ENCODE peak calls at places on chromosome 17, in seven cellular contexts. Q, I, B, A, R, S and C are unnamed samples. For H3K4me1 and H3K9me3, the result is how much of the 10 kb centered on the place peaks cover.

GRCh38 chr17:40035162-40035559 is 19.0 kb downstream of the MED24 start:
- DNase-seq in R (no peak), I (no peak), Q (peak), B (no peak), S (no peak), A (no peak), C (peak)

GRCh38 chr17:21213491-21214014 is 408 bp downstream of the TMEM11 start:
- DNase-seq in R (peak), S (no peak), A (no peak), B (no peak), Q (no peak), I (no peak), C (peak)

GRCh38 chr17:47982645-47983440 is 11.9 kb downstream of the CDK5RAP3 start:
- DNase-seq in B (no peak), A (no peak), S (no peak), Q (no peak), R (no peak), I (no peak), C (no peak)

GRCh38 chr17:20278805-20279204 is 188.5 kb downstream of the LGALS9B start:
- DNase-seq in S (no peak), A (no peak), I (no peak), R (no peak), Q (no peak), B (no peak), C (no peak)

GRCh38 chr17:41212524-41213169 is 13.8 kb upstream of the KRTAP9-2 start:
- DNase-seq in A (no peak), Q (peak), S (no peak), I (no peak), R (peak), B (no peak), C (no peak)

GRCh38 chr17:3710951-3711383 is 12.7 kb upstream of the HASPIN start:
- DNase-seq in I (no peak), Q (no peak), B (no peak), S (no peak), A (no peak), R (peak), C (no peak)

GRCh38 chr17:79843917-79844815 is 4.9 kb upstream of the CBX4 start:
- DNase-seq in I (peak), B (no peak), R (no peak), S (no peak), A (peak), Q (peak), C (peak)

GRCh38 chr17:50318551-50319310 is 27.2 kb upstream of the XYLT2 start:
- DNase-seq in B (no peak), S (no peak), R (no peak), A (no peak), I (no peak), Q (no peak), C (peak)

GRCh38 chr17:17351901-17352781 is 49.0 kb downstream of the NT5M start:
- DNase-seq in S (no peak), R (no peak), A (peak), B (no peak), I (no peak), Q (no peak), C (peak)

GRCh38 chr17:17304521-17304985 is 1.4 kb downstream of the NT5M start:
- DNase-seq in A (no peak), Q (no peak), B (no peak), S (no peak), R (peak), I (no peak), C (no peak)

GRCh38 chr17:46978489-46979022 is 497 bp downstream of the RPRML start:
- DNase-seq in R (no peak), Q (peak), I (no peak), S (no peak), A (no peak), B (no peak), C (no peak)

GRCh38 chr17:32386844-32387243 is 36.9 kb downstream of the ZNF207 start:
- DNase-seq in A (no peak), R (no peak), B (no peak), I (no peak), S (no peak), Q (no peak), C (no peak)

GRCh38 chr17:17784599-17785264 is 52.1 kb downstream of the SREBF1 start:
- DNase-seq in R (no peak), Q (peak), A (no peak), I (no peak), B (no peak), S (no peak), C (no peak)

GRCh38 chr17:80817861-80818260 is 173.8 kb upstream of the CHMP6 start:
- DNase-seq in B (no peak), A (no peak), Q (no peak), R (no peak), I (no peak), S (no peak), C (no peak)

GRCh38 chr17:32827227-32827626 is 49.7 kb downstream of the MYO1D start:
- DNase-seq in S (no peak), B (no peak), I (no peak), R (no peak), Q (no peak), A (no peak), C (no peak)

GRCh38 chr17:17749025-17749772 is 67.9 kb downstream of the RAI1 start:
- DNase-seq in B (no peak), A (peak), Q (no peak), I (no peak), S (no peak), R (no peak), C (no peak)

GRCh38 chr17:80889231-80889896 is 102.3 kb upstream of the CHMP6 start:
- DNase-seq in S (no peak), A (no peak), R (no peak), I (no peak), B (no peak), Q (no peak), C (no peak)

GRCh38 chr17:46000292-46000691 is 1.2 kb downstream of the STH start:
- DNase-seq in S (no peak), B (no peak), R (no peak), A (no peak), Q (no peak), I (no peak), C (no peak)

GRCh38 chr17:65975878-65976277 is 216.1 kb downstream of the CEP112 start:
- DNase-seq in A (no peak), B (no peak), I (no peak), R (no peak), S (no peak), Q (no peak), C (no peak)

GRCh38 chr17:65978881-65979280 is 213.1 kb downstream of the CEP112 start:
- DNase-seq in A (no peak), R (no peak), I (no peak), B (no peak), S (no peak), Q (no peak), C (peak)

GRCh38 chr17:65967372-65967771 is 224.6 kb downstream of the CEP112 start:
- DNase-seq in Q (no peak), I (no peak), B (no peak), R (no peak), A (no peak), S (no peak), C (no peak)

DNA sequence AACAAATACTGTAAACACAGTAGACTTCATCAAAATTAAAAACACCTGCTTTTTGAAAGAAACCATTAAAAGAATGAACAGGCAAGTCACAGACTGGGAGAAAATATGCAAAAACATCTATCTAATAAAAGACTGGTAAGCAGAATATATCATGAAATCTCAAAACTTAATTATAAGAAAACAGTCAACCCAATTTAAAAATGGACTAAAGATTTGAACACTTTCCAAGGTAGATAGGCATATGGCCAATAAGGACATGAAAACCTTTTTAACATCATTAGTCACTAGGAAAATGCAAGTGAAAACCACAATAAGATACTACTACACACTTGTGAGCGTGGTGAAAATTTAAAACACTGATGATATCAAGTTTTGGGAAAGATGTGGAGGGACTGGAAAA is 218.7 kb downstream of the CEP112 start:
- DNase-seq in A (no peak), I (no peak), S (no peak), Q (no peak), R (no peak), B (no peak), C (no peak)
- TF ChIP-seq CTCF in A (no peak), I (no peak), S (no peak), Q (no peak), R (no peak), B (no peak), C (no peak)

GRCh38 chr17:75681289-75681688 is 14.2 kb downstream of the SAP30BP start:
- DNase-seq in R (no peak), S (no peak), I (no peak), B (no peak), Q (no peak), A (no peak), C (peak)

GRCh38 chr17:75684924-75685323 is 17.8 kb downstream of the SAP30BP start:
- DNase-seq in B (no peak), S (no peak), A (no peak), I (peak), R (no peak), Q (peak), C (peak)

GRCh38 chr17:75685508-75685907 is 18.4 kb downstream of the SAP30BP start:
- DNase-seq in A (no peak), R (no peak), S (no peak), B (no peak), Q (no peak), I (no peak), C (no peak)

GRCh38 chr17:75683467-75684041 is 16.4 kb downstream of the SAP30BP start:
- DNase-seq in Q (peak), R (no peak), S (no peak), B (no peak), I (no peak), A (no peak), C (peak)

DNA sequence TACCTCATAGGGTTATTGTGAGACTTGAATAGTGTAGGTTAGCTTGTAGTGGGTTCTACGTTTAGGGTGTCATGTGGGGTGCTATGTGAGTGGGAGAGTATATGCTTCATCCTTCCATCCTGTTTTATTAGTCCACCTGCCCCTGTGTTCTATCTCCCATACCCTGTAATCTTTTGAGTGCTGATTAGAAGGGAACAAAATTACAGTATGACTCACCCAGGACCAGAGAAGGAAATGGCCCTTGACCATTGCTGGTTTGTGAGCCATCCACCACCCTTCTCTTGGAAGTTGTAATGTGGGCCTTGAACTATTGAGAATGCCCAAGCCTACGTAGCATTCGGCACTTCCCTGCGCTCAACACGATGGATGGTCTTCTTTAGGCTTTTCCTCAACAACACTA is 17.1 kb downstream of the SAP30BP start:
- DNase-seq in I (no peak), B (no peak), R (no peak), S (no peak), A (no peak), Q (no peak), C (peak)
- H3K4me1 ChIP-seq in I (under half), B (half or more), R (under half), S (under half), A (under half), Q (half or more), C (under half)

GRCh38 chr17:27079660-27080059 is 214.3 kb upstream of the WSB1 start:
- DNase-seq in S (no peak), Q (no peak), A (no peak), B (no peak), R (no peak), I (no peak), C (no peak)
- H3K9me3 ChIP-seq in S (under half), Q (under half), A (under half), B (under half), R (under half), I (under half), C (under half)

DNA sequence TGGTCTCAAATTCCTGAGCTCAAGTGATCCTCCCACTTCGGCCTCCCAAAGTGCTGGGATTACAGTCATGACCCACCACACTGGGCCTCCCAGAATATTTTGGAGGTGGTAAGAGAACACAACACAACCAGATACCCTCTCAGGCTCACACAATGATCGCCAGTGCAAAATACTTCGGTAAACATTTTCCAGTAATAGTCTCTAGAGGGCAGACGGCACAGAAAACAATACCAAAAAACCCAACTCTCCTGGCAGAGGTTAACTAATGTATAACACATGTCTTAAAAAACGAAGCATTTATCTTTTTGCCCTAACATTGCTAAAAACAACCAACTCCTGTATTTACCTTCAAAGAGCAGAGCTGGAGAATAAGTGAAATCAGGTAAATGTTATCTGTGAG is 10.5 kb downstream of the NUFIP2 start:
- DNase-seq in B (no peak), S (no peak), A (no peak), Q (no peak), I (no peak), R (no peak), C (no peak)
- TF ChIP-seq CTCF in B (peak), S (no peak), A (no peak), Q (peak), I (no peak), R (no peak), C (peak)

GRCh38 chr17:77302682-77303081 is 161.9 kb downstream of the SEC14L1 start:
- DNase-seq in Q (no peak), A (no peak), B (no peak), S (no peak), R (no peak), I (no peak), C (no peak)
- H3K4me1 ChIP-seq in Q (half or more), A (under half), B (under half), S (under half), R (under half), I (under half), C (under half)

GRCh38 chr17:72878975-72879660 is 213.4 kb downstream of the SLC39A11 start:
- DNase-seq in B (no peak), A (no peak), S (no peak), I (no peak), Q (no peak), R (no peak), C (no peak)

GRCh38 chr17:72876413-72876812 is 216.1 kb downstream of the SLC39A11 start:
- DNase-seq in R (no peak), A (no peak), S (no peak), I (no peak), B (no peak), Q (no peak), C (no peak)

GRCh38 chr17:72879877-72880276 is 212.6 kb downstream of the SLC39A11 start:
- DNase-seq in R (no peak), B (no peak), S (no peak), A (no peak), Q (no peak), I (no peak), C (no peak)

GRCh38 chr17:72877348-72877747 is 215.1 kb downstream of the SLC39A11 start:
- DNase-seq in I (no peak), A (no peak), Q (no peak), R (no peak), S (no peak), B (no peak), C (no peak)
- H3K9me3 ChIP-seq in I (under half), A (under half), Q (under half), R (under half), S (under half), B (under half), C (under half)

GRCh38 chr17:37607637-37608368 is 1.4 kb downstream of the SYNRG start:
- DNase-seq in S (no peak), R (peak), A (no peak), B (no peak), Q (no peak), I (no peak), C (no peak)

GRCh38 chr17:37608369-37609169 is 649 bp downstream of the SYNRG start:
- DNase-seq in Q (peak), A (no peak), R (peak), B (no peak), S (peak), I (peak), C (peak)

GRCh38 chr17:37605813-37606505 is 3.3 kb downstream of the SYNRG start:
- DNase-seq in S (no peak), R (peak), B (no peak), I (peak), A (no peak), Q (no peak), C (no peak)

GRCh38 chr17:37610971-37611370 is 1.8 kb upstream of the SYNRG start:
- DNase-seq in B (no peak), A (no peak), S (no peak), I (no peak), R (no peak), Q (peak), C (no peak)

DNA sequence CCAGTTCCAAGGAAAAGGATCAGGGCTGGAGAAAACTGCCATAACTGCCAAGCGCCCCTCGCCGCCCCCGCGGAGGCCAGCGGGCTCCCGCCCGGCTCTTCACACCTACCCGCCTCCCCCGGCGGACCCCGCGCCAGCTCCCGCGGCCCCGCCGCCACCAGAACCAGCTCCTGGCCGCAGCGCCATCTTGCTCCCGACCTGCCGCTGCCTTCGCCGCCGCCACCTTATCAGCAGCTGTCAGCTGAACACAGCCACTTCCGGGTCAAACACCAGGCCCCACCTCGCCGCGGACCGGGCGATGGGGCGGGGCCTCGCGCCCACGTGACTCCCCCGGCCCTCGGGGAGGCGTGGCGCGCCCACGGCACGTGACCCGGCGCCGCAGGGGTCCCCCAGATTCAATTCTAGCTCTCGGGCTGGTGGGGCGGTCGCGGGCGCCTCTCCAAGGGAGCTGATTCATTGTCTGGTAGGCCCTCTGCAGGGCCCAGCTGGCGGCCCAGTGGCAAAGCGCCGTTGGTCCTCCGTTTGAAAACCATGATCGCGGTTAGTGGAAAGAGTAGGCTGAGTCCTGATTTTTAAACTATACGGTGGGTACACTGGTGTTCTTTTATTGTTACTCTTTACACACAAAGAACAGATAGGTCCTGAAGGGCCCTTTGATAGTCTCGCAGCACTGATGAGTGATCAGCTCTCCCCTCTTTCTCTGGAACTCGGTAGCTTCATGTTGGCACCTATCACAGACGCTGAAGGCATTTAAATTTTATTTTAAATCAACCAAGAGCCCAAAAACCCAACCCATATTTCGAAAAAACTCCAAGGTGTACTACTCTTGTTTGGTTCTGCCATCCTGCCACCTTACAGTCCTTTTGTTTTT is at the start of gene SYNRG:
- DNase-seq in B (peak), I (peak), A (peak), R (peak), Q (peak), S (peak), C (peak)
- TF ChIP-seq CTCF in B (peak), I (peak), A (peak), R (peak), Q (peak), S (peak), C (peak)